ENCODE peak calls at places on chromosomes 2 and 18, in eight cellular contexts. L, H, U, Q, D, O, R and M are unnamed samples.

GRCh38 chr2:137333386-137333972 is 568.1 kb downstream of the THSD7B start:
- DNase-seq in U (no peak), L (no peak), H (no peak), R (no peak), Q (no peak), O (no peak), D (no peak), M (no peak)

GRCh38 chr2:229240984-229241491 is 30.0 kb downstream of the PID1 start:
- DNase-seq in O (no peak), R (no peak), D (no peak), H (no peak), Q (no peak), U (no peak), L (no peak), M (no peak)

GRCh38 chr2:7180641-7181370 is 263.6 kb downstream of the RNF144A start:
- DNase-seq in O (no peak), U (no peak), Q (no peak), L (no peak), R (no peak), H (peak; percentile 10), D (no peak), M (no peak)

GRCh38 chr2:132804045-132804444 is 134.0 kb upstream of the LYPD1 start:
- DNase-seq in L (peak; percentile 12), D (peak; percentile 34), O (no peak), U (no peak), R (peak; percentile 81), H (peak; percentile 15), Q (peak; percentile 86), M (peak; percentile 48)

GRCh38 chr18:13621886-13622619 is 104.3 kb downstream of the FAM210A start:
- DNase-seq in Q (no peak), U (no peak), H (no peak), R (no peak), L (no peak), D (no peak), O (no peak), M (no peak)

GRCh38 chr2:189836644-189837043 is 52.4 kb downstream of the PMS1 start:
- DNase-seq in H (peak; percentile 64), D (peak; percentile 49), O (no peak), L (peak; percentile 19), R (peak; percentile 45), U (no peak), Q (peak; percentile 91), M (no peak)

GRCh38 chr2:73772819-73773218 is 7.1 kb downstream of the DUSP11 start:
- DNase-seq in H (no peak), U (no peak), Q (no peak), L (no peak), D (no peak), R (no peak), O (no peak), M (no peak)

GRCh38 chr2:221380049-221380448 is 192.1 kb downstream of the EPHA4 start:
- DNase-seq in R (no peak), D (no peak), Q (no peak), H (no peak), U (no peak), L (no peak), O (no peak), M (no peak)

GRCh38 chr2:140604096-140604495 is 1526.7 kb downstream of the LRP1B start:
- DNase-seq in H (peak; percentile 56), O (no peak), D (no peak), U (no peak), L (no peak), R (no peak), Q (no peak), M (no peak)

GRCh38 chr2:112055833-112056625 is 960 bp downstream of the TMEM87B start:
- DNase-seq in O (no peak), D (peak; percentile 70), L (peak; percentile 86), U (peak; percentile 84), H (peak; percentile 97), R (peak; percentile 40), Q (peak; percentile 95), M (peak; percentile 4)

GRCh38 chr18:29586210-29586609 is 1409.3 kb upstream of the CDH2 start:
- DNase-seq in O (no peak), Q (no peak), H (no peak), R (no peak), U (no peak), D (no peak), L (no peak), M (no peak)